ENCODE peak calls at places on chromosomes 5 and 9, in ten cellular contexts. C, L, T, D, B, K, E, U, N and Z are unnamed samples.

GRCh38 chr5:107134931-107135330 is 535.8 kb downstream of the EFNA5 start:
- DNase-seq in T (peak), C (no peak), E (no peak), N (no peak), D (no peak), L (no peak), K (no peak), U (no peak), B (no peak), Z (no peak)

GRCh38 chr5:59387127-59387526 is 506.4 kb downstream of the PDE4D start:
- DNase-seq in T (no peak), C (no peak), U (no peak), E (no peak), N (no peak), K (no peak), L (no peak), D (no peak), B (no peak), Z (no peak)

GRCh38 chr5:50709471-50709870 is 43.0 kb downstream of the PARP8 start:
- DNase-seq in K (no peak), D (peak), B (no peak), U (no peak), E (no peak), N (no peak), L (no peak), T (peak), C (no peak), Z (no peak)

GRCh38 chr5:35644543-35644942 is 26.9 kb downstream of the SPEF2 start:
- DNase-seq in B (no peak), K (no peak), C (no peak), N (no peak), T (peak), U (no peak), E (no peak), D (peak), L (no peak), Z (no peak)

GRCh38 chr5:137604348-137605095 is 105.4 kb upstream of the SPOCK1 start:
- DNase-seq in E (no peak), U (no peak), T (no peak), L (no peak), N (no peak), B (no peak), K (no peak), C (no peak), D (no peak), Z (no peak)

GRCh38 chr9:123894822-123895221 is 35.1 kb downstream of the DENND1A start:
- DNase-seq in E (no peak), D (no peak), C (no peak), K (no peak), L (no peak), B (no peak), T (no peak), N (no peak), U (no peak), Z (no peak)

GRCh38 chr5:122723606-122724352 is 51.1 kb upstream of the SNX2 start:
- DNase-seq in E (no peak), T (peak), K (peak), N (no peak), L (peak), B (no peak), U (no peak), C (no peak), D (peak), Z (peak)

GRCh38 chr9:17021379-17021970 is 113.4 kb upstream of the CNTLN start:
- DNase-seq in D (no peak), N (no peak), L (no peak), K (no peak), E (no peak), U (no peak), T (peak), B (no peak), C (no peak), Z (no peak)

GRCh38 chr5:37696190-37697021 is 143.4 kb downstream of the GDNF start:
- DNase-seq in N (no peak), K (peak), U (no peak), B (no peak), L (no peak), T (peak), C (no peak), E (no peak), D (peak), Z (no peak)